ENCODE peak calls at places on chromosomes 4 and X, in nine cellular contexts. Y is COR-L47; V is M059J; C is stimulated activated CD8-positive, alpha-beta memory T cell treated with anti-CD3 and anti-CD28 coated beads, Interleukin-4, amount 100 ng/mL, for 24 hours; M is A549; J is IMR-90; B is NCI-H1694 treated with DMSO at 0.1 percent for 48 hours; A is pancreas; Z is D721Med. N is an unnamed sample.

GRCh38 chr4:104966349-104967033 is 180.2 kb upstream of the TET2 start:
- DNase-seq in A (no peak), Z (no peak), M (no peak), Y (no peak), J (no peak), V (peak), B (no peak), C (no peak), N (peak)

GRCh38 chrX:150329888-150330287 is 33.2 kb upstream of the MAMLD1 start:
- DNase-seq in J (peak), C (no peak), B (no peak), Z (no peak), V (no peak), M (no peak), A (no peak), Y (no peak), N (no peak)

GRCh38 chrX:84453351-84454246 is 48.7 kb downstream of the HDX start:
- DNase-seq in V (no peak), Z (no peak), C (no peak), B (no peak), J (no peak), Y (no peak), A (no peak), M (no peak), N (no peak)

GRCh38 chr4:73704314-73705055 is 35.9 kb upstream of the CXCL8 start:
- DNase-seq in V (peak), C (no peak), J (peak), A (peak), Y (no peak), B (peak), Z (no peak), M (peak), N (no peak)

GRCh38 chr4:46274717-46275116 is 115.2 kb downstream of the GABRA2 start:
- DNase-seq in B (peak), A (no peak), V (no peak), Z (no peak), Y (no peak), J (no peak), M (no peak), C (no peak), N (no peak)

GRCh38 chr4:53592686-53593641 is 1.7 kb upstream of the LNX1 start:
- DNase-seq in M (peak), Z (no peak), V (no peak), J (no peak), A (peak), Y (no peak), C (no peak), B (no peak), N (no peak)

GRCh38 chr4:99405433-99406115 is 29.6 kb downstream of the ADH7 start:
- DNase-seq in Z (no peak), M (peak), J (peak), A (peak), V (peak), B (peak), Y (peak), C (peak), N (peak)

GRCh38 chr4:95590615-95591014 is 41.8 kb upstream of the UNC5C start:
- DNase-seq in A (no peak), Z (no peak), J (no peak), Y (no peak), M (no peak), C (no peak), B (no peak), V (no peak), N (no peak)

GRCh38 chrX:29237972-29238371 is 650.7 kb downstream of the IL1RAPL1 start:
- DNase-seq in Z (no peak), B (no peak), J (peak), V (no peak), Y (no peak), M (no peak), C (no peak), A (no peak), N (no peak)

GRCh38 chr4:165580379-165580905 is 201.6 kb downstream of the CPE start:
- DNase-seq in B (peak), M (peak), V (peak), J (no peak), Y (no peak), A (no peak), C (no peak), Z (no peak), N (no peak)

GRCh38 chr4:55706526-55706925 is 70.4 kb upstream of the NMU start:
- DNase-seq in C (no peak), J (peak), Z (no peak), M (no peak), A (no peak), Y (no peak), B (no peak), V (no peak), N (no peak)

GRCh38 chr4:123672987-123673386 is 276.4 kb downstream of the SPRY1 start:
- DNase-seq in V (peak), J (peak), Y (no peak), M (peak), Z (no peak), B (no peak), C (no peak), A (no peak), N (no peak)

GRCh38 chrX:52262195-52262546 is 77.5 kb downstream of the MAGED4 start:
- DNase-seq in C (no peak), Z (no peak), B (no peak), Y (no peak), A (no peak), V (no peak), M (no peak), J (no peak), N (no peak)

GRCh38 chr4:70925899-70926635 is 23.9 kb downstream of the MOB1B start:
- DNase-seq in A (no peak), C (no peak), M (no peak), B (no peak), V (no peak), Z (no peak), Y (no peak), J (no peak), N (no peak)

GRCh38 chr4:7823416-7823824 is 116.2 kb downstream of the AFAP1 start:
- DNase-seq in Z (peak), B (peak), C (no peak), M (peak), J (no peak), V (no peak), Y (no peak), A (peak), N (no peak)

GRCh38 chrX:21131346-21131745 is 242.9 kb upstream of the CNKSR2 start:
- DNase-seq in M (no peak), Y (no peak), C (no peak), A (no peak), V (no peak), J (no peak), Z (no peak), B (no peak), N (no peak)

GRCh38 chr4:4260185-4260751 is 12.2 kb upstream of the TMEM128 start:
- DNase-seq in V (peak), Y (peak), M (peak), Z (no peak), J (peak), A (no peak), B (peak), C (no peak), N (no peak)

GRCh38 chr4:88609387-88609786 is 17.1 kb downstream of the HERC3 start:
- DNase-seq in C (no peak), J (no peak), V (peak), M (no peak), Z (no peak), Y (no peak), A (no peak), B (no peak), N (no peak)

GRCh38 chr4:88673886-88674285 is 23.7 kb downstream of the NAP1L5 start:
- DNase-seq in V (no peak), M (no peak), B (no peak), C (no peak), Z (no peak), J (no peak), Y (no peak), A (no peak), N (no peak)

GRCh38 chr4:34258176-34258575 is 1986.1 kb downstream of the ARAP2 start:
- DNase-seq in J (no peak), V (peak), C (no peak), A (no peak), M (no peak), Y (no peak), B (no peak), Z (no peak), N (no peak)

GRCh38 chrX:10050481-10050880 is 83.3 kb downstream of the CLDN34 start:
- DNase-seq in C (no peak), Z (no peak), B (no peak), M (no peak), A (no peak), Y (no peak), J (peak), V (peak), N (no peak)

GRCh38 chr4:8649631-8650261 is 57.2 kb downstream of the CPZ start:
- DNase-seq in B (no peak), A (no peak), M (no peak), C (no peak), Z (no peak), J (no peak), V (no peak), Y (no peak), N (no peak)

GRCh38 chr4:41981456-41981855 is at the start of gene DCAF4L1:
- DNase-seq in Y (no peak), B (no peak), A (no peak), M (no peak), V (no peak), Z (no peak), C (no peak), J (no peak), N (no peak)

GRCh38 chrX:44462851-44463250 is 79.8 kb downstream of the FUNDC1 start:
- DNase-seq in V (peak), Z (no peak), M (no peak), C (no peak), J (peak), B (no peak), Y (no peak), A (no peak), N (no peak)

GRCh38 chrX:101395789-101396188 is 5.0 kb downstream of the RPL36A start:
- DNase-seq in V (no peak), Z (no peak), B (no peak), A (no peak), C (no peak), J (no peak), Y (no peak), M (no peak), N (no peak)

GRCh38 chrX:111006119-111006518 is 89.9 kb upstream of the PAK3 start:
- DNase-seq in Y (no peak), M (no peak), Z (no peak), V (no peak), A (no peak), B (no peak), C (no peak), J (no peak), N (no peak)

GRCh38 chr4:48095441-48095840 is 38.6 kb downstream of the TXK start:
- DNase-seq in Z (no peak), M (no peak), J (no peak), V (no peak), A (no peak), C (no peak), Y (no peak), B (no peak), N (no peak)

GRCh38 chrX:132146456-132146855 is 18.6 kb upstream of the FRMD7 start:
- DNase-seq in C (no peak), B (no peak), Y (no peak), J (no peak), Z (no peak), A (no peak), V (no peak), M (no peak), N (no peak)

GRCh38 chr4:88792268-88792781 is 94.7 kb upstream of the NAP1L5 start:
- DNase-seq in Z (no peak), C (no peak), J (peak), Y (no peak), V (peak), A (no peak), M (peak), B (no peak), N (no peak)

GRCh38 chrX:139204903-139205667 is 325.5 kb upstream of the F9 start:
- DNase-seq in V (peak), C (no peak), J (no peak), A (peak), B (no peak), Z (no peak), Y (peak), M (peak), N (no peak)

GRCh38 chr4:94791701-94792100 is 33.9 kb downstream of the BMPR1B start:
- DNase-seq in C (no peak), A (no peak), V (no peak), Z (no peak), M (no peak), Y (no peak), B (no peak), J (no peak), N (no peak)

GRCh38 chrX:150258176-150258425 is 105.0 kb upstream of the MAMLD1 start:
- DNase-seq in Z (no peak), B (no peak), V (no peak), M (no peak), A (no peak), C (no peak), J (no peak), Y (no peak), N (no peak)

GRCh38 chrX:137428251-137428661 is 137.7 kb upstream of the ZIC3 start:
- DNase-seq in V (no peak), Z (no peak), B (no peak), M (no peak), C (no peak), A (no peak), Y (no peak), J (no peak), N (no peak)

GRCh38 chrX:153857348-153857903 is 27.1 kb upstream of the PDZD4 start:
- DNase-seq in M (no peak), V (no peak), A (no peak), Z (no peak), Y (no peak), C (no peak), J (no peak), B (no peak), N (no peak)

GRCh38 chr4:128810331-128810870 is 901 bp downstream of the JADE1 start:
- DNase-seq in M (peak), C (no peak), J (peak), V (peak), B (peak), A (peak), Z (no peak), Y (peak), N (peak)

GRCh38 chr4:24748023-24748422 is 47.4 kb upstream of the SOD3 start:
- DNase-seq in B (no peak), J (no peak), M (no peak), A (no peak), C (no peak), Z (no peak), Y (no peak), V (no peak), N (no peak)

GRCh38 chrX:130746709-130747347 is 156.2 kb downstream of the ENOX2 start:
- DNase-seq in Y (no peak), Z (no peak), A (no peak), M (no peak), B (no peak), J (peak), C (no peak), V (no peak), N (no peak)

GRCh38 chrX:115582871-115583729 is 22.1 kb downstream of the PLS3 start:
- DNase-seq in B (no peak), A (no peak), C (no peak), V (peak), Z (no peak), Y (no peak), J (peak), M (no peak), N (no peak)